ENCODE peak calls at places on chromosomes 7 and 10, in five cellular contexts. X is pons, M is HS-5, F is NCI-H1694, L is GM10248. K is an unnamed sample.
A peak's percentile ranks its signal among the peaks of the same experiment; 100 is the strongest.

GRCh38 chr7:22452142-22452763 is 47.7 kb downstream of the STEAP1B start:
- DNase-seq in X (peak; percentile 66), M (no peak), F (no peak), L (peak; percentile 59), K (no peak)

GRCh38 chr7:101162551-101163280 is 2.7 kb downstream of the VGF start:
- DNase-seq in X (no peak), M (no peak), F (no peak), L (no peak), K (peak; percentile 50)

GRCh38 chr10:29417324-29417723 is 128.5 kb downstream of the LYZL1 start:
- DNase-seq in X (no peak), M (no peak), F (no peak), L (no peak), K (no peak)

GRCh38 chr7:102288285-102288930 is 1.7 kb downstream of the SH2B2 start:
- DNase-seq in X (no peak), M (no peak), F (no peak), L (no peak), K (peak; percentile 38)

GRCh38 chr10:110399163-110400094 is 94.7 kb upstream of the SMNDC1 start:
- DNase-seq in X (no peak), M (peak; percentile 98), F (no peak), L (no peak), K (no peak)

GRCh38 chr10:60310746-60311145 is 78.9 kb downstream of the ANK3 start:
- DNase-seq in X (no peak), M (no peak), F (no peak), L (no peak), K (no peak)

GRCh38 chr10:3331680-3332230 is 159.2 kb upstream of the PITRM1 start:
- DNase-seq in X (no peak), M (no peak), F (no peak), L (no peak), K (no peak)

GRCh38 chr10:127863231-127863825 is 29.4 kb downstream of the CLRN3 start:
- DNase-seq in X (no peak), M (no peak), F (no peak), L (no peak), K (no peak)

GRCh38 chr7:25752967-25753791 is 398.8 kb upstream of the NFE2L3 start:
- DNase-seq in X (no peak), M (no peak), F (no peak), L (no peak), K (no peak)

GRCh38 chr7:108138911-108139310 is 8.8 kb upstream of the LAMB4 start:
- DNase-seq in X (no peak), M (no peak), F (no peak), L (no peak), K (no peak)

GRCh38 chr7:98284335-98285036 is 3.0 kb downstream of the BRI3 start:
- DNase-seq in X (peak; percentile 60), M (peak; percentile 39), F (no peak), L (no peak), K (peak; percentile 57)

GRCh38 chr7:2168612-2169312 is 64.0 kb downstream of the MAD1L1 start:
- DNase-seq in X (no peak), M (no peak), F (no peak), L (no peak), K (no peak)

GRCh38 chr7:157494506-157495176 is 157.8 kb downstream of the DNAJB6 start:
- DNase-seq in X (no peak), M (no peak), F (no peak), L (no peak), K (no peak)

GRCh38 chr7:158284121-158284520 is 303.5 kb downstream of the PTPRN2 start:
- DNase-seq in X (no peak), M (no peak), F (no peak), L (no peak), K (no peak)